ENCODE peak calls at places on chromosomes 11 and 22, in nine cellular contexts. D, I, H, P, G, W, R, E and K are unnamed samples.

GRCh38 chr11:117497206-117497951 is 169.7 kb downstream of the CEP164 start:
- DNase-seq in D (no peak), I (no peak), H (no peak), P (no peak), G (no peak), W (no peak), R (no peak), E (no peak), K (no peak)

GRCh38 chr22:19057999-19058491 is 64.2 kb downstream of the DGCR2 start:
- DNase-seq in D (peak; percentile 40), I (no peak), H (no peak), P (no peak), G (no peak), W (no peak), R (no peak), E (no peak), K (no peak)

GRCh38 chr11:800473-800872 is 2.4 kb upstream of the SLC25A22 start:
- DNase-seq in D (no peak), I (peak; percentile 14), H (no peak), P (no peak), G (no peak), W (no peak), R (no peak), E (no peak), K (no peak)

GRCh38 chr11:41115066-41115465 is 344.4 kb downstream of the LRRC4C start:
- DNase-seq in D (no peak), I (no peak), H (no peak), P (no peak), G (no peak), W (no peak), R (no peak), E (no peak), K (no peak)

GRCh38 chr22:45996241-45997076 is 19.5 kb upstream of the WNT7B start:
- DNase-seq in D (peak; percentile 85), I (peak; percentile 76), H (peak; percentile 80), P (no peak), G (no peak), W (peak; percentile 81), R (peak; percentile 69), E (peak; percentile 75), K (no peak)

GRCh38 chr11:123034587-123034986 is 27.3 kb downstream of the HSPA8 start:
- DNase-seq in D (no peak), I (no peak), H (no peak), P (no peak), G (no peak), W (no peak), R (no peak), E (no peak), K (no peak)

GRCh38 chr11:101043940-101044339 is 85.7 kb downstream of the PGR start:
- DNase-seq in D (no peak), I (no peak), H (no peak), P (no peak), G (no peak), W (no peak), R (no peak), E (no peak), K (no peak)

GRCh38 chr11:32231909-32232493 is 141.1 kb downstream of the RCN1 start:
- DNase-seq in D (no peak), I (no peak), H (peak; percentile 20), P (no peak), G (peak; percentile 56), W (no peak), R (peak; percentile 54), E (no peak), K (peak; percentile 18)

GRCh38 chr11:87137711-87138110 is 100.0 kb downstream of the TMEM135 start:
- DNase-seq in D (no peak), I (no peak), H (peak; percentile 13), P (no peak), G (no peak), W (no peak), R (peak; percentile 74), E (no peak), K (no peak)

GRCh38 chr11:75703709-75704237 is 13.9 kb upstream of the MOGAT2 start:
- DNase-seq in D (no peak), I (no peak), H (no peak), P (no peak), G (no peak), W (no peak), R (no peak), E (no peak), K (no peak)

GRCh38 chr11:109298865-109299264 is 123.1 kb upstream of the C11orf87 start:
- DNase-seq in D (no peak), I (no peak), H (peak; percentile 13), P (no peak), G (no peak), W (no peak), R (no peak), E (no peak), K (no peak)

GRCh38 chr11:36631704-36632287 is 33.8 kb upstream of the RAG2 start:
- DNase-seq in D (no peak), I (no peak), H (no peak), P (no peak), G (no peak), W (no peak), R (no peak), E (no peak), K (no peak)

GRCh38 chr11:16026849-16027248 is 329.5 kb downstream of the SOX6 start:
- DNase-seq in D (no peak), I (no peak), H (no peak), P (no peak), G (no peak), W (no peak), R (no peak), E (no peak), K (no peak)

GRCh38 chr11:35321532-35322320 is 97.6 kb downstream of the SLC1A2 start:
- DNase-seq in D (no peak), I (no peak), H (peak; percentile 85), P (no peak), G (no peak), W (peak; percentile 50), R (peak; percentile 40), E (no peak), K (no peak)

GRCh38 chr11:58179648-58180047 is 9.2 kb upstream of the OR9Q2 start:
- DNase-seq in D (no peak), I (peak; percentile 15), H (no peak), P (no peak), G (no peak), W (no peak), R (no peak), E (no peak), K (no peak)

GRCh38 chr11:59883597-59883996 is 5.0 kb downstream of the OOSP3 start:
- DNase-seq in D (no peak), I (no peak), H (no peak), P (no peak), G (no peak), W (no peak), R (no peak), E (no peak), K (no peak)

GRCh38 chr11:31326470-31327148 is 42.9 kb downstream of the DCDC1 start:
- DNase-seq in D (no peak), I (no peak), H (no peak), P (no peak), G (no peak), W (no peak), R (no peak), E (no peak), K (no peak)

GRCh38 chr11:61883947-61884346 is 7.4 kb downstream of the FADS3 start:
- DNase-seq in D (no peak), I (no peak), H (no peak), P (no peak), G (no peak), W (no peak), R (no peak), E (no peak), K (no peak)

GRCh38 chr22:20571531-20572007 is 64.2 kb downstream of the MED15 start:
- DNase-seq in D (no peak), I (peak; percentile 49), H (peak; percentile 15), P (no peak), G (peak; percentile 43), W (no peak), R (peak; percentile 54), E (no peak), K (peak; percentile 29)

GRCh38 chr22:39664485-39665200 is 94.1 kb downstream of the CACNA1I start:
- DNase-seq in D (no peak), I (no peak), H (no peak), P (no peak), G (peak; percentile 68), W (no peak), R (no peak), E (no peak), K (peak; percentile 5)

GRCh38 chr11:128069665-128070064 is 517.7 kb downstream of the ETS1 start:
- DNase-seq in D (no peak), I (no peak), H (no peak), P (no peak), G (no peak), W (no peak), R (no peak), E (no peak), K (no peak)
- H3K36me3 ChIP-seq in D (no peaks in the 10 kb centered on the region), I (no peaks in the 10 kb centered on the region), H (no peaks in the 10 kb centered on the region), P (no peaks in the 10 kb centered on the region), G (no peaks in the 10 kb centered on the region), W (no peaks in the 10 kb centered on the region), R (no peaks in the 10 kb centered on the region), E (no peaks in the 10 kb centered on the region), K (no peaks in the 10 kb centered on the region)

DNA sequence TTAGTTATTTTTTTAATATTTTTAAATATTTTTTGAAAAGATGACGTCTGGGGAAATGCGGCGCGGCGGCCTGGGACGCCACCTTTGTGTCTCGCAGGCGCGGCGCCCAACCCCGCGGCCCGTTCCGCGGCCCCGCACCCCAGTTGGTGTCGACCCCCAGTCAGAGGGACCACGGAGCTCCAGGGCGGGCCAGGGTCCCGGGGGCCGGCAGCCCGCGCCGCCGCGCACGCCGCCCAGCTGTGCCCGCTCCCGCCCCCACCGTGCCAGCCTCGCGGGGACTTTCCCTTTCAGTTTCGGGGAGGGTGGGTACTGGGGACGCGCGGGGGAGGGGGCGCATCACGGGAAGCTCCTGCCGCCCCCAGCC is 1.6 kb downstream of the CCND1 start:
- DNase-seq in D (no peak), I (peak; percentile 55), H (no peak), P (peak; percentile 68), G (peak; percentile 49), W (peak; percentile 57), R (no peak), E (no peak), K (peak; percentile 61)
- H3K4me1 ChIP-seq in D (peaks cover 67% of the 10 kb centered on the region), I (peaks cover 30% of the 10 kb centered on the region), H (peaks cover 15% of the 10 kb centered on the region), P (peaks cover 52% of the 10 kb centered on the region), G (peaks cover 13% of the 10 kb centered on the region), W (peaks cover 60% of the 10 kb centered on the region), R (peaks cover 9% of the 10 kb centered on the region), E (peaks cover 66% of the 10 kb centered on the region), K (peaks cover 3% of the 10 kb centered on the region)

DNA sequence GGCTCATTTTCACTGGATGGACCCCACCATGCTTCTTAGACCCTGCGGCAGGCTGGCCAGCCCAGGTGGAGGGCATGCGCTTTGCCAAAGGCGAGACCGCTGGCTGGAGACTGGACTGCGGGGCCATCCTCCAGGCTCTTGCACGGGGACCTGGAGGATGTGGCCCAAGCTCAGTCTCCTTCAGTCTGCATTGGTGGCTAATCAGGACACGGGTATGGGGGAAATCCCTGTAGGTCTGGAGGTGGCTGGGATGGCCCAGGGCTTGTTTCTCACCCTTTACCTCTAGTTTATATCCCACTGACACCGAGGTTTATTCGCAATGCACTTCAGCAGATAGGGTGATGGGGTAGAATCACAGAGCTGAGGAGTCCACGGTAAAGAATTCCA is 45.0 kb downstream of the BCR start:
- DNase-seq in D (no peak), I (no peak), H (no peak), P (no peak), G (no peak), W (no peak), R (no peak), E (no peak), K (no peak)
- H3K4me3 ChIP-seq in D (no peak overlapping the region), I (no peak overlapping the region), H (no peak overlapping the region), P (no peak overlapping the region), G (no peak overlapping the region), W (no peak overlapping the region), R (no peak overlapping the region), E (no peak overlapping the region), K (no peak overlapping the region)

GRCh38 chr22:41147722-41148121 is 55.3 kb downstream of the EP300 start:
- DNase-seq in D (no peak), I (no peak), H (no peak), P (no peak), G (no peak), W (no peak), R (no peak), E (no peak), K (no peak)
- H3K36me3 ChIP-seq in D (peaks cover 96% of the 10 kb centered on the region), I (peaks cover 30% of the 10 kb centered on the region), H (peaks cover 22% of the 10 kb centered on the region), P (no peaks in the 10 kb centered on the region), G (no peaks in the 10 kb centered on the region), W (peaks cover 100% of the 10 kb centered on the region), R (peaks cover 91% of the 10 kb centered on the region), E (peaks cover 100% of the 10 kb centered on the region), K (peaks cover 31% of the 10 kb centered on the region)